ENCODE peak calls at places on chromosomes 6 and 20, in nine cellular contexts. One of them, this sample, is unnamed.

GRCh38 chr6:26329763-26330511 is 35.1 kb upstream of the BTN3A2 start:
- DNase-seq in hypothalamus: no peak
- DNase-seq in HFFc6: peak; percentile 64
- DNase-seq in left ventricle myocardium inferior: no peak
- DNase-seq in NCI-H1694 treated with DMSO at 0.1 percent for 48 hours: peak; percentile 47
- DNase-seq in stimulated activated CD4-positive, alpha-beta T cell treated with anti-CD3 and anti-CD28 coated beads, Interleukin-4, amount 100 ng/mL, for 4 hours: peak; percentile 63
- DNase-seq in fibroblast of lung: peak; percentile 54
- DNase-seq in ureter: no peak
- DNase-seq in CD14-positive monocyte: no peak
- DNase-seq in this sample: no peak

GRCh38 chr20:37364927-37365272 is 19.0 kb downstream of the SRC start:
- DNase-seq in hypothalamus: no peak
- DNase-seq in HFFc6: no peak
- DNase-seq in left ventricle myocardium inferior: no peak
- DNase-seq in NCI-H1694 treated with DMSO at 0.1 percent for 48 hours: no peak
- DNase-seq in stimulated activated CD4-positive, alpha-beta T cell treated with anti-CD3 and anti-CD28 coated beads, Interleukin-4, amount 100 ng/mL, for 4 hours: no peak
- DNase-seq in fibroblast of lung: no peak
- DNase-seq in ureter: no peak
- DNase-seq in CD14-positive monocyte: peak; percentile 45
- DNase-seq in this sample: no peak

GRCh38 chr20:46040902-46041535 is 12.0 kb downstream of the SLC12A5 start:
- DNase-seq in hypothalamus: no peak
- DNase-seq in HFFc6: peak; percentile 24
- DNase-seq in left ventricle myocardium inferior: no peak
- DNase-seq in NCI-H1694 treated with DMSO at 0.1 percent for 48 hours: no peak
- DNase-seq in stimulated activated CD4-positive, alpha-beta T cell treated with anti-CD3 and anti-CD28 coated beads, Interleukin-4, amount 100 ng/mL, for 4 hours: peak; percentile 41
- DNase-seq in fibroblast of lung: peak; percentile 27
- DNase-seq in ureter: no peak
- DNase-seq in CD14-positive monocyte: no peak
- DNase-seq in this sample: no peak

GRCh38 chr20:36481380-36482043 is 59.8 kb upstream of the MYL9 start:
- DNase-seq in hypothalamus: no peak
- DNase-seq in HFFc6: no peak
- DNase-seq in left ventricle myocardium inferior: no peak
- DNase-seq in NCI-H1694 treated with DMSO at 0.1 percent for 48 hours: peak; percentile 75
- DNase-seq in stimulated activated CD4-positive, alpha-beta T cell treated with anti-CD3 and anti-CD28 coated beads, Interleukin-4, amount 100 ng/mL, for 4 hours: no peak
- DNase-seq in fibroblast of lung: no peak
- DNase-seq in ureter: no peak
- DNase-seq in CD14-positive monocyte: no peak
- DNase-seq in this sample: no peak

GRCh38 chr6:25125736-25126135 is 153.4 kb upstream of the CARMIL1 start:
- DNase-seq in hypothalamus: no peak
- DNase-seq in HFFc6: no peak
- DNase-seq in left ventricle myocardium inferior: no peak
- DNase-seq in NCI-H1694 treated with DMSO at 0.1 percent for 48 hours: no peak
- DNase-seq in stimulated activated CD4-positive, alpha-beta T cell treated with anti-CD3 and anti-CD28 coated beads, Interleukin-4, amount 100 ng/mL, for 4 hours: no peak
- DNase-seq in fibroblast of lung: no peak
- DNase-seq in ureter: no peak
- DNase-seq in CD14-positive monocyte: no peak
- DNase-seq in this sample: no peak

GRCh38 chr20:9348746-9349145 is 165.6 kb upstream of the LAMP5 start:
- DNase-seq in hypothalamus: no peak
- DNase-seq in HFFc6: no peak
- DNase-seq in left ventricle myocardium inferior: no peak
- DNase-seq in NCI-H1694 treated with DMSO at 0.1 percent for 48 hours: no peak
- DNase-seq in stimulated activated CD4-positive, alpha-beta T cell treated with anti-CD3 and anti-CD28 coated beads, Interleukin-4, amount 100 ng/mL, for 4 hours: no peak
- DNase-seq in fibroblast of lung: peak; percentile 14
- DNase-seq in ureter: no peak
- DNase-seq in CD14-positive monocyte: no peak
- DNase-seq in this sample: no peak

GRCh38 chr6:139679516-139680179 is 305.2 kb upstream of the CITED2 start:
- DNase-seq in hypothalamus: no peak
- DNase-seq in HFFc6: no peak
- DNase-seq in left ventricle myocardium inferior: no peak
- DNase-seq in NCI-H1694 treated with DMSO at 0.1 percent for 48 hours: no peak
- DNase-seq in stimulated activated CD4-positive, alpha-beta T cell treated with anti-CD3 and anti-CD28 coated beads, Interleukin-4, amount 100 ng/mL, for 4 hours: no peak
- DNase-seq in fibroblast of lung: no peak
- DNase-seq in ureter: no peak
- DNase-seq in CD14-positive monocyte: no peak
- DNase-seq in this sample: no peak

GRCh38 chr6:160221423-160221822 is 37.2 kb downstream of the SLC22A2 start:
- DNase-seq in hypothalamus: no peak
- DNase-seq in HFFc6: no peak
- DNase-seq in left ventricle myocardium inferior: no peak
- DNase-seq in NCI-H1694 treated with DMSO at 0.1 percent for 48 hours: no peak
- DNase-seq in stimulated activated CD4-positive, alpha-beta T cell treated with anti-CD3 and anti-CD28 coated beads, Interleukin-4, amount 100 ng/mL, for 4 hours: no peak
- DNase-seq in fibroblast of lung: peak; percentile 14
- DNase-seq in ureter: no peak
- DNase-seq in CD14-positive monocyte: no peak
- DNase-seq in this sample: no peak

GRCh38 chr6:152952866-152953509 is 29.9 kb downstream of the FBXO5 start:
- DNase-seq in hypothalamus: no peak
- DNase-seq in HFFc6: peak; percentile 61
- DNase-seq in left ventricle myocardium inferior: no peak
- DNase-seq in NCI-H1694 treated with DMSO at 0.1 percent for 48 hours: peak; percentile 7
- DNase-seq in stimulated activated CD4-positive, alpha-beta T cell treated with anti-CD3 and anti-CD28 coated beads, Interleukin-4, amount 100 ng/mL, for 4 hours: no peak
- DNase-seq in fibroblast of lung: peak; percentile 35
- DNase-seq in ureter: no peak
- DNase-seq in CD14-positive monocyte: no peak
- DNase-seq in this sample: no peak

GRCh38 chr6:4192173-4192572 is 56.8 kb upstream of the ECI2 start:
- DNase-seq in hypothalamus: no peak
- DNase-seq in HFFc6: no peak
- DNase-seq in left ventricle myocardium inferior: no peak
- DNase-seq in NCI-H1694 treated with DMSO at 0.1 percent for 48 hours: no peak
- DNase-seq in stimulated activated CD4-positive, alpha-beta T cell treated with anti-CD3 and anti-CD28 coated beads, Interleukin-4, amount 100 ng/mL, for 4 hours: no peak
- DNase-seq in fibroblast of lung: no peak
- DNase-seq in ureter: no peak
- DNase-seq in CD14-positive monocyte: no peak
- DNase-seq in this sample: no peak

GRCh38 chr6:102582569-102582968 is 1189.1 kb downstream of the GRIK2 start:
- DNase-seq in hypothalamus: no peak
- DNase-seq in HFFc6: no peak
- DNase-seq in left ventricle myocardium inferior: no peak
- DNase-seq in NCI-H1694 treated with DMSO at 0.1 percent for 48 hours: no peak
- DNase-seq in stimulated activated CD4-positive, alpha-beta T cell treated with anti-CD3 and anti-CD28 coated beads, Interleukin-4, amount 100 ng/mL, for 4 hours: no peak
- DNase-seq in fibroblast of lung: no peak
- DNase-seq in ureter: no peak
- DNase-seq in CD14-positive monocyte: no peak
- DNase-seq in this sample: peak; percentile 46

GRCh38 chr20:32112862-32113261 is 3.3 kb downstream of the TM9SF4 start:
- DNase-seq in hypothalamus: no peak
- DNase-seq in HFFc6: no peak
- DNase-seq in left ventricle myocardium inferior: no peak
- DNase-seq in NCI-H1694 treated with DMSO at 0.1 percent for 48 hours: no peak
- DNase-seq in stimulated activated CD4-positive, alpha-beta T cell treated with anti-CD3 and anti-CD28 coated beads, Interleukin-4, amount 100 ng/mL, for 4 hours: no peak
- DNase-seq in fibroblast of lung: no peak
- DNase-seq in ureter: peak; percentile 59
- DNase-seq in CD14-positive monocyte: peak; percentile 96
- DNase-seq in this sample: no peak

GRCh38 chr6:148407372-148407771 is 64.7 kb downstream of the SASH1 start:
- DNase-seq in hypothalamus: no peak
- DNase-seq in HFFc6: peak; percentile 98
- DNase-seq in left ventricle myocardium inferior: no peak
- DNase-seq in NCI-H1694 treated with DMSO at 0.1 percent for 48 hours: no peak
- DNase-seq in stimulated activated CD4-positive, alpha-beta T cell treated with anti-CD3 and anti-CD28 coated beads, Interleukin-4, amount 100 ng/mL, for 4 hours: no peak
- DNase-seq in fibroblast of lung: peak; percentile 97
- DNase-seq in ureter: no peak
- DNase-seq in CD14-positive monocyte: no peak
- DNase-seq in this sample: peak; percentile 35

GRCh38 chr6:151690303-151690702 is 117.2 kb upstream of the ESR1 start:
- DNase-seq in hypothalamus: no peak
- DNase-seq in HFFc6: no peak
- DNase-seq in left ventricle myocardium inferior: no peak
- DNase-seq in NCI-H1694 treated with DMSO at 0.1 percent for 48 hours: no peak
- DNase-seq in stimulated activated CD4-positive, alpha-beta T cell treated with anti-CD3 and anti-CD28 coated beads, Interleukin-4, amount 100 ng/mL, for 4 hours: no peak
- DNase-seq in fibroblast of lung: no peak
- DNase-seq in ureter: no peak
- DNase-seq in CD14-positive monocyte: no peak
- DNase-seq in this sample: no peak

GRCh38 chr20:57104711-57105110 is 161.7 kb downstream of the BMP7 start:
- DNase-seq in hypothalamus: no peak
- DNase-seq in HFFc6: no peak
- DNase-seq in left ventricle myocardium inferior: no peak
- DNase-seq in NCI-H1694 treated with DMSO at 0.1 percent for 48 hours: no peak
- DNase-seq in stimulated activated CD4-positive, alpha-beta T cell treated with anti-CD3 and anti-CD28 coated beads, Interleukin-4, amount 100 ng/mL, for 4 hours: no peak
- DNase-seq in fibroblast of lung: no peak
- DNase-seq in ureter: no peak
- DNase-seq in CD14-positive monocyte: no peak
- DNase-seq in this sample: no peak